ENCODE peak calls at places on chromosomes 13 and 19, in five cellular contexts. U, C, R, P and L are unnamed samples.

GRCh38 chr13:26254583-26255102 is 714 bp downstream of the CDK8 start:
- DNase-seq in C (peak), U (peak), P (peak), R (peak), L (peak)

GRCh38 chr19:15159251-15159650 is 41.5 kb downstream of the NOTCH3 start:
- DNase-seq in U (peak), R (no peak), P (no peak), C (no peak), L (no peak)

GRCh38 chr13:101985321-101985720 is 416.5 kb downstream of the FGF14 start:
- DNase-seq in R (no peak), C (no peak), P (no peak), U (peak), L (no peak)

GRCh38 chr19:51327066-51327985 is 14.6 kb downstream of the VSIG10L start:
- DNase-seq in U (peak), R (peak), C (peak), P (no peak), L (peak)

GRCh38 chr19:52170304-52170703 is 1.1 kb downstream of the ZNF836 start:
- DNase-seq in C (no peak), R (no peak), P (no peak), U (no peak), L (no peak)

GRCh38 chr19:2487780-2488330 is 11.9 kb downstream of the GADD45B start:
- DNase-seq in U (no peak), C (no peak), P (no peak), R (no peak), L (no peak)

GRCh38 chr19:39218230-39219007 is 14.4 kb upstream of the SYCN start:
- DNase-seq in R (no peak), C (no peak), U (no peak), P (no peak), L (no peak)

GRCh38 chr19:21751379-21751778 is 16.0 kb downstream of the ZNF100 start:
- DNase-seq in P (no peak), R (no peak), U (peak), C (no peak), L (peak)

GRCh38 chr19:31282346-31282745 is 66.9 kb downstream of the TSHZ3 start:
- DNase-seq in P (no peak), U (no peak), C (no peak), R (no peak), L (no peak)

GRCh38 chr13:46472384-46472783 is 80.6 kb upstream of the LRCH1 start:
- DNase-seq in R (no peak), P (no peak), U (no peak), C (no peak), L (no peak)

GRCh38 chr13:51280379-51280940 is 58.3 kb downstream of the FAM124A start:
- DNase-seq in R (no peak), P (no peak), U (no peak), C (no peak), L (no peak)

GRCh38 chr19:49851456-49852259 is 699 bp downstream of the PTOV1 start:
- DNase-seq in U (no peak), C (peak), P (no peak), R (no peak), L (no peak)

GRCh38 chr19:4660181-4660791 is 9.9 kb downstream of the MYDGF start:
- DNase-seq in U (no peak), R (no peak), C (no peak), P (no peak), L (no peak)

GRCh38 chr19:49161987-49162386 is 4.4 kb downstream of the TRPM4 start:
- DNase-seq in P (no peak), U (peak), C (no peak), R (no peak), L (no peak)

GRCh38 chr19:1745589-1746031 is 7.7 kb upstream of the ONECUT3 start:
- DNase-seq in P (no peak), U (no peak), R (no peak), C (no peak), L (peak)

GRCh38 chr19:35002037-35002535 is 2.0 kb downstream of the GRAMD1A start:
- DNase-seq in R (no peak), U (no peak), C (no peak), P (no peak), L (no peak)

GRCh38 chr19:15287496-15287895 is 44.8 kb downstream of the BRD4 start:
- DNase-seq in U (no peak), R (no peak), P (no peak), C (no peak), L (no peak)

GRCh38 chr13:24162604-24163003 is 2.1 kb downstream of the SPATA13 start:
- DNase-seq in P (no peak), U (peak), R (no peak), C (no peak), L (no peak)

GRCh38 chr19:18541258-18541991 is 1.9 kb downstream of the FKBP8 start:
- DNase-seq in R (no peak), C (peak), U (no peak), P (no peak), L (no peak)

GRCh38 chr19:719636-720377 is 11.1 kb downstream of the PALM start:
- DNase-seq in C (no peak), R (no peak), U (no peak), P (no peak), L (no peak)

GRCh38 chr13:25267715-25268114 is 19.6 kb downstream of the MTMR6 start:
- DNase-seq in U (peak), P (no peak), R (no peak), C (no peak), L (peak)

GRCh38 chr13:32446220-32446619 is 18.3 kb upstream of the N4BP2L1 start:
- DNase-seq in U (no peak), P (no peak), R (no peak), C (no peak), L (no peak)

GRCh38 chr19:47663911-47664771 is 49.1 kb upstream of the EHD2 start:
- DNase-seq in R (no peak), P (no peak), C (no peak), U (peak), L (peak)

GRCh38 chr13:32264407-32264806 is 50.8 kb downstream of the ZAR1L start:
- DNase-seq in P (no peak), C (no peak), U (peak), R (no peak), L (peak)

GRCh38 chr19:50204811-50205675 is 1.6 kb downstream of the MYH14 start:
- DNase-seq in R (no peak), C (no peak), U (no peak), P (no peak), L (no peak)

GRCh38 chr13:106176103-106176502 is 359.4 kb downstream of the EFNB2 start:
- DNase-seq in R (no peak), U (no peak), P (no peak), C (no peak), L (no peak)

GRCh38 chr13:95535243-95535642 is 17.3 kb upstream of the CLDN10 start:
- DNase-seq in P (no peak), U (peak), C (no peak), R (no peak), L (peak)

GRCh38 chr13:92843549-92843948 is 383.1 kb upstream of the GPC6 start:
- DNase-seq in P (no peak), U (peak), R (no peak), C (no peak), L (peak)

GRCh38 chr19:28465317-28466086 is 747.4 kb downstream of the UQCRFS1 start:
- DNase-seq in C (no peak), R (no peak), P (no peak), U (peak), L (peak)

GRCh38 chr13:47076536-47076935 is 179.7 kb upstream of the HTR2A start:
- DNase-seq in C (no peak), U (no peak), R (no peak), P (no peak), L (no peak)

GRCh38 chr13:43132228-43132627 is 108.8 kb downstream of the DNAJC15 start:
- DNase-seq in C (no peak), U (peak), P (no peak), R (no peak), L (peak)

GRCh38 chr19:55076321-55076720 is 652 bp downstream of the EPS8L1 start:
- DNase-seq in C (no peak), R (no peak), P (no peak), U (no peak), L (no peak)

GRCh38 chr13:19633340-19634128 is at the start of gene MPHOSPH8:
- DNase-seq in R (peak), P (peak), C (peak), U (peak), L (peak)

GRCh38 chr19:35166100-35167063 is 11.8 kb downstream of the FXYD5 start:
- DNase-seq in P (no peak), R (no peak), U (no peak), C (no peak), L (no peak)

GRCh38 chr13:40060318-40061007 is 405.0 kb downstream of the COG6 start:
- DNase-seq in C (peak), U (peak), P (no peak), R (no peak), L (peak)

GRCh38 chr13:27022571-27023311 is 148.9 kb downstream of the USP12 start:
- DNase-seq in R (no peak), C (no peak), U (peak), P (no peak), L (peak)

GRCh38 chr19:44741841-44742352 is 6.6 kb upstream of the BCL3 start:
- DNase-seq in P (no peak), C (peak), R (no peak), U (peak), L (peak)

GRCh38 chr13:111153977-111154332 is 38.8 kb downstream of the ARHGEF7 start:
- DNase-seq in P (no peak), U (no peak), C (peak), R (peak), L (no peak)